ENCODE peak calls at places on chromosome 11, in five cellular contexts. L is activated CD4-positive, CD25-positive, alpha-beta regulatory T cell; O is psoas muscle; B is EH; W is activated CD8-positive, alpha-beta memory T cell treated with anti-CD3 and anti-CD28 coated beads, Interleukin-2, amount 10 ng/mL, durations not matched to agents 7 days and 5 days. U is an unnamed sample.

GRCh38 chr11:13091804-13092203 is 82.7 kb downstream of the RASSF10 start:
- DNase-seq in L (no peak), O (no peak), B (no peak), W (no peak), U (peak)

GRCh38 chr11:122664188-122664587 is 8.7 kb downstream of the UBASH3B start:
- DNase-seq in L (no peak), O (no peak), B (peak), W (no peak), U (no peak)

GRCh38 chr11:132202621-132203020 is 832.2 kb downstream of the NTM start:
- DNase-seq in L (no peak), O (no peak), B (peak), W (no peak), U (no peak)

GRCh38 chr11:13009921-13010736 is 1.0 kb downstream of the RASSF10 start:
- DNase-seq in L (no peak), O (peak), B (peak), W (no peak), U (no peak)

GRCh38 chr11:120023120-120023519 is 114.8 kb downstream of the TRIM29 start:
- DNase-seq in L (no peak), O (no peak), B (no peak), W (no peak), U (no peak)

GRCh38 chr11:15972838-15973237 is 383.5 kb downstream of the SOX6 start:
- DNase-seq in L (no peak), O (no peak), B (no peak), W (no peak), U (no peak)

GRCh38 chr11:16893456-16894076 is 120.6 kb downstream of the PLEKHA7 start:
- DNase-seq in L (no peak), O (no peak), B (no peak), W (no peak), U (no peak)

GRCh38 chr11:25650319-25650718 is 681.6 kb upstream of the ANO3 start:
- DNase-seq in L (no peak), O (no peak), B (no peak), W (no peak), U (no peak)

GRCh38 chr11:78419327-78419726 is 1.7 kb upstream of the GAB2 start:
- DNase-seq in L (no peak), O (peak), B (peak), W (no peak), U (peak)

GRCh38 chr11:4606231-4607015 is 1.6 kb downstream of the TRIM68 start:
- DNase-seq in L (no peak), O (no peak), B (peak), W (no peak), U (peak)

GRCh38 chr11:117572129-117572528 is 224.9 kb downstream of the DSCAML1 start:
- DNase-seq in L (no peak), O (no peak), B (no peak), W (no peak), U (no peak)

GRCh38 chr11:13487661-13488030 is 8.2 kb downstream of the PTH start:
- DNase-seq in L (no peak), O (no peak), B (no peak), W (no peak), U (no peak)

GRCh38 chr11:119297938-119298337 is 19.0 kb downstream of the MCAM start:
- DNase-seq in L (no peak), O (no peak), B (no peak), W (no peak), U (no peak)

GRCh38 chr11:120068114-120068573 is 69.8 kb downstream of the TRIM29 start:
- DNase-seq in L (no peak), O (no peak), B (peak), W (no peak), U (peak)

GRCh38 chr11:35662061-35662648 is 420 bp upstream of the TRIM44 start:
- DNase-seq in L (no peak), O (no peak), B (no peak), W (no peak), U (no peak)

GRCh38 chr11:67117176-67117575 is 1.9 kb upstream of the KDM2A start:
- DNase-seq in L (no peak), O (no peak), B (no peak), W (no peak), U (peak)

GRCh38 chr11:29293825-29294224 is 723.0 kb downstream of the KCNA4 start:
- DNase-seq in L (no peak), O (no peak), B (peak), W (no peak), U (peak)

GRCh38 chr11:27717801-27718229 is 17.6 kb upstream of the BDNF start:
- DNase-seq in L (no peak), O (no peak), B (no peak), W (no peak), U (no peak)

GRCh38 chr11:133785795-133786194 is 59.5 kb downstream of the SPATA19 start:
- DNase-seq in L (no peak), O (no peak), B (no peak), W (no peak), U (no peak)

GRCh38 chr11:33689089-33689488 is 11.5 kb downstream of the C11orf91 start:
- DNase-seq in L (no peak), O (no peak), B (peak), W (no peak), U (no peak)

GRCh38 chr11:66124564-66124963 is 54.5 kb downstream of the PACS1 start:
- DNase-seq in L (no peak), O (no peak), B (peak), W (no peak), U (peak)

GRCh38 chr11:120710354-120711187 is 199.0 kb downstream of the GRIK4 start:
- DNase-seq in L (no peak), O (peak), B (peak), W (no peak), U (peak)

GRCh38 chr11:11148104-11148509 is 204.9 kb downstream of the CSNK2A3 start:
- DNase-seq in L (no peak), O (peak), B (peak), W (no peak), U (peak)

GRCh38 chr11:110795124-110795624 is 82.9 kb upstream of the ARHGAP20 start:
- DNase-seq in L (no peak), O (no peak), B (no peak), W (no peak), U (no peak)

U was measured in fibroblast of villous mesenchyme.